ENCODE peak calls at places on chromosome 1, in seven cellular contexts. One of them, this sample, is unnamed.

GRCh38 chr1:151680391-151680790 is 36.2 kb downstream of the CELF3 start:
- DNase-seq in body of pancreas: no peak
- DNase-seq in lower leg skin: no peak
- DNase-seq in A549: peak; percentile 26
- DNase-seq in transverse colon: no peak
- DNase-seq in breast epithelium: no peak
- DNase-seq in sigmoid colon: no peak
- DNase-seq in this sample: no peak

GRCh38 chr1:17875171-17875881 is 120.2 kb downstream of the ACTL8 start:
- DNase-seq in A549: no peak
- DNase-seq in body of pancreas: no peak
- DNase-seq in sigmoid colon: peak; percentile 10
- DNase-seq in transverse colon: no peak
- DNase-seq in lower leg skin: no peak
- DNase-seq in breast epithelium: no peak
- DNase-seq in this sample: no peak

GRCh38 chr1:51514733-51515132 is 4.3 kb downstream of the EPS15 start:
- DNase-seq in lower leg skin: no peak
- DNase-seq in body of pancreas: no peak
- DNase-seq in breast epithelium: no peak
- DNase-seq in transverse colon: no peak
- DNase-seq in sigmoid colon: no peak
- DNase-seq in A549: no peak
- DNase-seq in this sample: no peak

GRCh38 chr1:187264995-187265602 is 436.4 kb downstream of the PLA2G4A start:
- DNase-seq in transverse colon: no peak
- DNase-seq in breast epithelium: no peak
- DNase-seq in sigmoid colon: no peak
- DNase-seq in lower leg skin: no peak
- DNase-seq in body of pancreas: peak; percentile 25
- DNase-seq in A549: peak; percentile 33
- DNase-seq in this sample: no peak

GRCh38 chr1:248817065-248817464 is 8.7 kb downstream of the SH3BP5L start:
- DNase-seq in lower leg skin: no peak
- DNase-seq in breast epithelium: no peak
- DNase-seq in transverse colon: no peak
- DNase-seq in sigmoid colon: no peak
- DNase-seq in A549: no peak
- DNase-seq in body of pancreas: no peak
- DNase-seq in this sample: no peak

GRCh38 chr1:78607334-78607927 is 12.8 kb upstream of the IFI44L start:
- DNase-seq in body of pancreas: no peak
- DNase-seq in transverse colon: no peak
- DNase-seq in breast epithelium: no peak
- DNase-seq in A549: peak; percentile 1
- DNase-seq in lower leg skin: no peak
- DNase-seq in sigmoid colon: no peak
- DNase-seq in this sample: no peak

GRCh38 chr1:30755746-30756145 is 1.8 kb downstream of the LAPTM5 start:
- DNase-seq in breast epithelium: no peak
- DNase-seq in A549: no peak
- DNase-seq in body of pancreas: no peak
- DNase-seq in sigmoid colon: no peak
- DNase-seq in lower leg skin: no peak
- DNase-seq in transverse colon: no peak
- DNase-seq in this sample: no peak

GRCh38 chr1:121538943-121539575 is 354.3 kb downstream of the SRGAP2C start:
- DNase-seq in A549: no peak
- DNase-seq in breast epithelium: no peak
- DNase-seq in transverse colon: no peak
- DNase-seq in body of pancreas: no peak
- DNase-seq in sigmoid colon: no peak
- DNase-seq in lower leg skin: no peak
- DNase-seq in this sample: no peak

GRCh38 chr1:248622491-248623106 is 12.3 kb downstream of the OR2T11 start:
- DNase-seq in transverse colon: no peak
- DNase-seq in sigmoid colon: no peak
- DNase-seq in A549: peak; percentile 44
- DNase-seq in body of pancreas: peak; percentile 19
- DNase-seq in lower leg skin: no peak
- DNase-seq in breast epithelium: no peak
- DNase-seq in this sample: no peak

GRCh38 chr1:220694866-220695382 is 4.8 kb downstream of the C1orf115 start:
- DNase-seq in A549: no peak
- DNase-seq in lower leg skin: no peak
- DNase-seq in sigmoid colon: no peak
- DNase-seq in body of pancreas: no peak
- DNase-seq in transverse colon: no peak
- DNase-seq in breast epithelium: no peak
- DNase-seq in this sample: no peak

GRCh38 chr1:100896481-100896982 is 642 bp downstream of the SLC30A7 start:
- DNase-seq in breast epithelium: peak; percentile 19
- DNase-seq in transverse colon: peak; percentile 40
- DNase-seq in sigmoid colon: peak; percentile 48
- DNase-seq in lower leg skin: peak; percentile 16
- DNase-seq in A549: peak; percentile 27
- DNase-seq in body of pancreas: peak; percentile 29
- DNase-seq in this sample: peak; percentile 9

GRCh38 chr1:212073490-212073889 is 37.9 kb downstream of the DTL start:
- DNase-seq in sigmoid colon: no peak
- DNase-seq in breast epithelium: no peak
- DNase-seq in A549: no peak
- DNase-seq in lower leg skin: no peak
- DNase-seq in body of pancreas: no peak
- DNase-seq in transverse colon: no peak
- DNase-seq in this sample: no peak

GRCh38 chr1:101257500-101258325 is 20.9 kb downstream of the S1PR1 start:
- DNase-seq in A549: no peak
- DNase-seq in transverse colon: peak; percentile 58
- DNase-seq in body of pancreas: no peak
- DNase-seq in breast epithelium: no peak
- DNase-seq in sigmoid colon: no peak
- DNase-seq in lower leg skin: peak; percentile 35
- DNase-seq in this sample: no peak

GRCh38 chr1:17587693-17588047 is 48.2 kb downstream of the ARHGEF10L start:
- DNase-seq in transverse colon: no peak
- DNase-seq in sigmoid colon: no peak
- DNase-seq in lower leg skin: no peak
- DNase-seq in A549: no peak
- DNase-seq in body of pancreas: no peak
- DNase-seq in breast epithelium: peak; percentile 69
- DNase-seq in this sample: no peak

GRCh38 chr1:36352141-36352909 is 28.9 kb upstream of the EVA1B start:
- DNase-seq in transverse colon: no peak
- DNase-seq in breast epithelium: no peak
- DNase-seq in sigmoid colon: no peak
- DNase-seq in body of pancreas: no peak
- DNase-seq in lower leg skin: no peak
- DNase-seq in A549: no peak
- DNase-seq in this sample: no peak

GRCh38 chr1:198845851-198846250 is 207.0 kb downstream of the PTPRC start:
- DNase-seq in transverse colon: no peak
- DNase-seq in lower leg skin: no peak
- DNase-seq in sigmoid colon: no peak
- DNase-seq in breast epithelium: no peak
- DNase-seq in A549: no peak
- DNase-seq in body of pancreas: no peak
- DNase-seq in this sample: no peak

GRCh38 chr1:29395724-29396437 is 159.6 kb downstream of the PTPRU start:
- DNase-seq in sigmoid colon: no peak
- DNase-seq in body of pancreas: no peak
- DNase-seq in A549: no peak
- DNase-seq in breast epithelium: no peak
- DNase-seq in lower leg skin: no peak
- DNase-seq in transverse colon: no peak
- DNase-seq in this sample: no peak

GRCh38 chr1:29398431-29398830 is 162.1 kb downstream of the PTPRU start:
- DNase-seq in transverse colon: no peak
- DNase-seq in sigmoid colon: no peak
- DNase-seq in A549: no peak
- DNase-seq in breast epithelium: peak; percentile 49
- DNase-seq in body of pancreas: no peak
- DNase-seq in lower leg skin: no peak
- DNase-seq in this sample: no peak

GRCh38 chr1:29397981-29398380 is 161.7 kb downstream of the PTPRU start:
- DNase-seq in sigmoid colon: no peak
- DNase-seq in breast epithelium: no peak
- DNase-seq in transverse colon: no peak
- DNase-seq in body of pancreas: no peak
- DNase-seq in A549: no peak
- DNase-seq in lower leg skin: no peak
- DNase-seq in this sample: no peak

GRCh38 chr1:29397256-29397590 is 160.9 kb downstream of the PTPRU start:
- DNase-seq in lower leg skin: no peak
- DNase-seq in A549: no peak
- DNase-seq in transverse colon: no peak
- DNase-seq in breast epithelium: no peak
- DNase-seq in body of pancreas: no peak
- DNase-seq in sigmoid colon: no peak
- DNase-seq in this sample: no peak

DNA sequence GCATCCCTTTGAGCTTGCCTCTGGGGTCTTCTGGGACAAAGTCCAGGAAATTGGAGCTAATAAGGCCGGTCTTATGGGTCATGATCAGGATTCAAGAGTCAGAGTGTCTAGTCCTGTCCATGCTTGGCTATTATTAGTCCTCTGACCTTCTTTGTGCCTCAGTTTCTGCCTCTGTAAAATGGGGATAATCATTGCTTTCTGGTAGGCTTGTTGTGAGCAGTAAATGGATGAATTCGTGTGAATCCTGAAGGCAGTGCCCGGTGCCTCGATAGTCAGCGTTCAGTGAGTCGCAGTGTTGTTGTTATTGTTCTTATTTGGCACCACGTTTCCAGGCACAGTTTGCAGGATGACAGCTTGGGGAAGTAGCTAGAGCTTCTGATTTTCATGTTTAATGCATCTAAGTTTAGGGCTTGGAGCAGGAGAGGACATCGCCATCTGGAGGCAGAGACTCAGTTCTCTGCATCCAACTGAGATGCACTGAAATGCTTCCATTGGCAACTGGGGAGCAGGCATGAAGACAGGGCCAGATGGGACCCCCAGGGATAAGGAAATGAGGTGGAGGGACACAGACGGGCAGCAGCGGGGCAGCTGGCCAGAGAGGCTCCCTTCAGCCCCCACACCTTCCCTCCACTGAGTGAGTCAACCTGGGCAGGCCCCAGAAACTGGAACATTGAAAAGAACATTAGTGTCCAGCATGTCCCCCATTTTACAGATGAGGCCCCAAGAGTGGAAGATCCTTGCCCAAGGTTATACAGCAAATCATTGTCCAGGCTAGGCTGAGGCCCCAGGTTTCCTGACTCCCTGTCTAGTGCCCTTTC is 160.3 kb downstream of the PTPRU start:
- DNase-seq in body of pancreas: no peak
- DNase-seq in breast epithelium: no peak
- DNase-seq in A549: no peak
- DNase-seq in lower leg skin: no peak
- DNase-seq in sigmoid colon: no peak
- DNase-seq in transverse colon: no peak
- DNase-seq in this sample: no peak
- TF ChIP-seq CTCF in body of pancreas: no peak
- TF ChIP-seq CTCF in breast epithelium: no peak
- TF ChIP-seq CTCF in A549: no peak
- TF ChIP-seq CTCF in lower leg skin: no peak
- TF ChIP-seq CTCF in sigmoid colon: no peak
- TF ChIP-seq CTCF in transverse colon: no peak
- TF ChIP-seq CTCF in this sample: no peak

DNA sequence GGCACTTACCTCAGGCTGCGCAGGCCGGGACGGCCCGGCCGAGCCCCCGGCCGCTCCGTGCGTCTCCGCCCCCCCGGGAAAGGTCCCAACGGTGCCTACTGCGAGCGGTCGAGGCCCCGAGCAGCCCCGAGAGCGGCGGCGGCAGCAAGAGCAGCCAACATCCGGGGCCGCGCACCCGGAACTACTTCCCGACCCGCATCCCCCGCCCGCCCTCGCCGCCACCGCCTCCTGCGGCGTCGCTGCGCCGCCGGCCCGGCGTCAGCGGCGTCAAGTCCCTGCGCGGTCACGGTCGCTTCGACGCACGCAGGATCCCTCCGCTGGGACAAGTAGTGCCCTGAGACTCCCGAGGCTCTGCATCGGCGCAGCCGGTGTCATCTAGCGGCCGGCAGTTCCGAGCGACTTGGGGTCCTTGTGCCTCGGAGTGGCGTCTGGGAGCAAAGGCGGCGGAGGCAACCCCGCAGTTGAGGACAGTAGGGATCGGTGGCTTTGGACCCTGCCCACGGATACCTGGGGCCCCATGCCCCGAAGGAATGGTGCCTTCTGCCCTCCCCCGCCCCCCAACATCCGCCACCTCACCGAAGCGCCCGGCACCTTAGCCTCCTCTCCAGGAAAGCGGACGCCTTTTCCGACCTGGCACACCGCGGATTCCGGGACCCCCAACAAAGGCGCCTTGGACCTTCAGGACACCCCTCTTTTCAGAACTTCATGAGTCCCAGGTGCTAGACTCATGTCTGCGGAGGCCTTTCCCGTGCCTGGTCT is at the start of gene FOXJ3:
- DNase-seq in body of pancreas: peak; percentile 92
- DNase-seq in lower leg skin: peak; percentile 85
- DNase-seq in transverse colon: peak; percentile 94
- DNase-seq in A549: peak; percentile 69
- DNase-seq in sigmoid colon: peak; percentile 95
- DNase-seq in breast epithelium: peak; percentile 83
- DNase-seq in this sample: peak; percentile 93
- TF ChIP-seq POLR2A in body of pancreas: peak; percentile 92
- TF ChIP-seq POLR2A in lower leg skin: no peak
- TF ChIP-seq POLR2A in transverse colon: peak; percentile 81
- TF ChIP-seq POLR2A in A549: peak; percentile 49
- TF ChIP-seq POLR2A in sigmoid colon: peak; percentile 28
- TF ChIP-seq POLR2A in breast epithelium: peak; percentile 57
- TF ChIP-seq POLR2A in this sample: peak; percentile 41

GRCh38 chr1:214952648-214953047 is 129.9 kb upstream of the KCNK2 start:
- DNase-seq in lower leg skin: no peak
- DNase-seq in A549: no peak
- DNase-seq in breast epithelium: no peak
- DNase-seq in transverse colon: no peak
- DNase-seq in body of pancreas: no peak
- DNase-seq in sigmoid colon: no peak
- DNase-seq in this sample: no peak
- TF ChIP-seq CTCF in lower leg skin: no peak
- TF ChIP-seq CTCF in A549: no peak
- TF ChIP-seq CTCF in breast epithelium: no peak
- TF ChIP-seq CTCF in transverse colon: no peak
- TF ChIP-seq CTCF in body of pancreas: no peak
- TF ChIP-seq CTCF in sigmoid colon: no peak
- TF ChIP-seq CTCF in this sample: no peak

DNA sequence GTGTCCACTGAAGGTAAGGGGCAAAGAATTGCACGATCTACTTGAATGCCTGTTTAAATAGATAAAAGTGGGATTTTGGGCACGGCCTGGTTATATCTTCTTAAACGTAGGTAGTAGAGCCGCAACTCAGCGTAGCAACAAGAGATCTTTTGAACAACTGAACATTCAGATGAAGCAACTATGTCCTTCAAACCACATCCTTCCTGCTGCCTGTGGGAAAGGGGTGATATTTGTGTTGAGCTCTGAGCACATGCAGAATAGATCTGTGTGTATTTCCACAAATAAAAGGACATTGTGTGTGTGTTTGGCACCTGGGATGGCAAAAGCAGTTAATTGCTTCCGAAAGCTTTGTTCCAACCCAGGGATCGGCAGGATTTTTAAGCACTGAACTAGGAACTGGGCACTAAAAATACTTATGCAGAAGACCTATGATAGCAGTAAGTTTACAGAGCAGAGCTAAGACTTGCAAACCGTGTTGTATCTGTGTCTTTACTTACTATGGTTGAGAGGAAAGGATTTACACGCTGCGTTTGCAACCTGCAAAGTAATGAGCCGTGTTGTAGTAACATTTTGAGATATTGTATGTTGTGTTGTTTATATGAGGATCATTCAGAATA is 333.4 kb downstream of the CHRM3 start:
- DNase-seq in A549: no peak
- DNase-seq in sigmoid colon: no peak
- DNase-seq in lower leg skin: no peak
- DNase-seq in transverse colon: peak; percentile 21
- DNase-seq in body of pancreas: no peak
- DNase-seq in breast epithelium: no peak
- DNase-seq in this sample: no peak
- TF ChIP-seq POLR2A in A549: no peak
- TF ChIP-seq POLR2A in sigmoid colon: no peak
- TF ChIP-seq POLR2A in lower leg skin: no peak
- TF ChIP-seq POLR2A in transverse colon: no peak
- TF ChIP-seq POLR2A in body of pancreas: no peak
- TF ChIP-seq POLR2A in breast epithelium: no peak
- TF ChIP-seq POLR2A in this sample: no peak